ENCODE peak calls at places on chromosome 6, in ten cellular contexts. C, Z, Q, G, B, U, X, S, V and I are unnamed samples. For H3K36me3 and H3K4me1, the result is how much of the 10 kb centered on the place peaks cover.

GRCh38 chr6:28922004-28922840 is 1.6 kb downstream of the TRIM27 start:
- DNase-seq in C (no peak), Z (peak), Q (no peak), G (peak), B (peak), U (no peak), X (no peak), S (no peak), V (no peak), I (no peak)

GRCh38 chr6:33118525-33119123 is 42.8 kb downstream of the HLA-DPB1 start:
- DNase-seq in C (no peak), Z (peak), Q (no peak), G (peak), B (no peak), U (no peak), X (no peak), S (no peak), V (no peak), I (no peak)

GRCh38 chr6:89313006-89313405 is 2.1 kb downstream of the GABRR2 start:
- DNase-seq in C (no peak), Z (peak), Q (no peak), G (no peak), B (no peak), U (no peak), X (no peak), S (no peak), V (no peak), I (no peak)

GRCh38 chr6:111938710-111939109 is 65.5 kb upstream of the FYN start:
- DNase-seq in C (no peak), Z (peak), Q (no peak), G (peak), B (no peak), U (no peak), X (no peak), S (no peak), V (no peak), I (no peak)

GRCh38 chr6:107132330-107132954 is 17.1 kb upstream of the BEND3 start:
- DNase-seq in C (no peak), Z (peak), Q (no peak), G (peak), B (peak), U (peak), X (no peak), S (no peak), V (no peak), I (peak)

GRCh38 chr6:12490904-12491571 is 200.9 kb downstream of the EDN1 start:
- DNase-seq in C (no peak), Z (peak), Q (no peak), G (no peak), B (no peak), U (no peak), X (no peak), S (no peak), V (no peak), I (no peak)

GRCh38 chr6:42030585-42031506 is 19.5 kb upstream of the TAF8 start:
- DNase-seq in C (no peak), Z (peak), Q (peak), G (peak), B (peak), U (no peak), X (peak), S (no peak), V (peak), I (no peak)

GRCh38 chr6:33343953-33344611 is 26.5 kb upstream of the ZBTB22 start:
- DNase-seq in C (no peak), Z (no peak), Q (no peak), G (no peak), B (peak), U (peak), X (no peak), S (peak), V (no peak), I (peak)

GRCh38 chr6:163651910-163652309 is 237.4 kb downstream of the QKI start:
- DNase-seq in C (no peak), Z (peak), Q (no peak), G (no peak), B (no peak), U (no peak), X (no peak), S (no peak), V (no peak), I (no peak)

GRCh38 chr6:107489636-107490567 is at the start of gene SOBP:
- DNase-seq in C (peak), Z (no peak), Q (peak), G (peak), B (peak), U (peak), X (peak), S (peak), V (peak), I (peak)

GRCh38 chr6:96157018-96157565 is 141.3 kb downstream of the FUT9 start:
- DNase-seq in C (no peak), Z (no peak), Q (no peak), G (no peak), B (no peak), U (no peak), X (no peak), S (no peak), V (no peak), I (no peak)

GRCh38 chr6:169885831-169886230 is 134.4 kb downstream of the ERMARD start:
- DNase-seq in C (no peak), Z (no peak), Q (no peak), G (no peak), B (no peak), U (no peak), X (peak), S (no peak), V (no peak), I (no peak)

GRCh38 chr6:169604076-169604475 is 97.8 kb downstream of the WDR27 start:
- DNase-seq in C (no peak), Z (no peak), Q (no peak), G (no peak), B (no peak), U (no peak), X (no peak), S (no peak), V (no peak), I (no peak)

GRCh38 chr6:136579800-136580199 is 29.6 kb upstream of the MAP7 start:
- DNase-seq in C (no peak), Z (no peak), Q (no peak), G (no peak), B (no peak), U (no peak), X (no peak), S (no peak), V (no peak), I (no peak)
- H3K36me3 ChIP-seq in C (half or more), Z (under half), Q (under half), G (under half), B (under half), U (under half), X (under half), S (half or more), V (under half), I (under half)

GRCh38 chr6:70423189-70424133 is 10.2 kb downstream of the FAM135A start:
- DNase-seq in C (no peak), Z (no peak), Q (no peak), G (no peak), B (no peak), U (no peak), X (no peak), S (no peak), V (no peak), I (no peak)
- H3K4me1 ChIP-seq in C (under half), Z (under half), Q (under half), G (under half), B (under half), U (under half), X (under half), S (under half), V (under half), I (under half)

GRCh38 chr6:7901056-7901455 is 9.5 kb downstream of the TXNDC5 start:
- DNase-seq in C (no peak), Z (no peak), Q (no peak), G (no peak), B (no peak), U (no peak), X (no peak), S (no peak), V (no peak), I (no peak)

GRCh38 chr6:7903673-7904072 is 6.9 kb downstream of the TXNDC5 start:
- DNase-seq in C (no peak), Z (no peak), Q (no peak), G (no peak), B (no peak), U (no peak), X (no peak), S (no peak), V (no peak), I (no peak)

GRCh38 chr6:7901780-7902179 is 8.8 kb downstream of the TXNDC5 start:
- DNase-seq in C (no peak), Z (no peak), Q (no peak), G (no peak), B (no peak), U (no peak), X (no peak), S (no peak), V (no peak), I (no peak)

GRCh38 chr6:7902867-7903266 is 7.7 kb downstream of the TXNDC5 start:
- DNase-seq in C (no peak), Z (no peak), Q (no peak), G (no peak), B (no peak), U (no peak), X (no peak), S (no peak), V (no peak), I (no peak)

GRCh38 chr6:7902221-7902620 is 8.4 kb downstream of the TXNDC5 start:
- DNase-seq in C (no peak), Z (no peak), Q (no peak), G (no peak), B (no peak), U (no peak), X (no peak), S (no peak), V (no peak), I (no peak)
- H3K36me3 ChIP-seq in C (half or more), Z (under half), Q (half or more), G (under half), B (under half), U (under half), X (under half), S (half or more), V (under half), I (under half)

DNA sequence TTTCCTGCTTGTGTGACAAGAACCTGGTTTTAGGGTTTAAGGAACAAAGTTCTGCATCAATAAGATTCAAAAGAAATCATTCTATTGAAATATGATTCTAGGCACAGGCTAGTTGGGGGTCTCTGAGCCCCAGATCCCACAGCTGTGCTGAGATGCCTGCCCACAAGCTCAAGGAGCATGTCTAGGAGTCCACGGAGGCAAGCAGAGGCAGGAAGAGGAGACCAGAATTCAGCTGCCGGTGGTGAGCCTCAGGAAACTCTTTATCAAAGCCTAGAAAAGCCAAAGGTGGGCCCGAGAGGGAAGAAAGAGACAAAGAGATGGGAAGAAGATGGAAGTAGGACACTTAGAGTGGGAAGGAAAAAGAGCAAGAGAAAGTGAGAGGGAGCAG is 40.7 kb upstream of the DDR1 start:
- DNase-seq in C (no peak), Z (no peak), Q (no peak), G (no peak), B (no peak), U (no peak), X (no peak), S (no peak), V (no peak), I (no peak)
- H3K4me1 ChIP-seq in C (under half), Z (under half), Q (under half), G (under half), B (under half), U (under half), X (under half), S (under half), V (under half), I (under half)

GRCh38 chr6:487956-488355 is 96.4 kb downstream of the IRF4 start:
- DNase-seq in C (no peak), Z (no peak), Q (no peak), G (no peak), B (no peak), U (peak), X (peak), S (no peak), V (no peak), I (no peak)
- H3K36me3 ChIP-seq in C (half or more), Z (under half), Q (half or more), G (under half), B (under half), U (under half), X (under half), S (under half), V (under half), I (under half)

GRCh38 chr6:108589244-108589730 is 28.6 kb downstream of the FOXO3 start:
- DNase-seq in C (peak), Z (peak), Q (peak), G (peak), B (no peak), U (peak), X (peak), S (no peak), V (peak), I (no peak)

GRCh38 chr6:108591040-108591816 is 30.5 kb downstream of the FOXO3 start:
- DNase-seq in C (no peak), Z (no peak), Q (no peak), G (no peak), B (no peak), U (no peak), X (no peak), S (no peak), V (no peak), I (no peak)

GRCh38 chr6:108587258-108588059 is 26.7 kb downstream of the FOXO3 start:
- DNase-seq in C (no peak), Z (peak), Q (no peak), G (no peak), B (no peak), U (no peak), X (no peak), S (no peak), V (no peak), I (no peak)

GRCh38 chr6:108585921-108586320 is 25.2 kb downstream of the FOXO3 start:
- DNase-seq in C (no peak), Z (no peak), Q (no peak), G (no peak), B (no peak), U (no peak), X (no peak), S (no peak), V (no peak), I (no peak)

DNA sequence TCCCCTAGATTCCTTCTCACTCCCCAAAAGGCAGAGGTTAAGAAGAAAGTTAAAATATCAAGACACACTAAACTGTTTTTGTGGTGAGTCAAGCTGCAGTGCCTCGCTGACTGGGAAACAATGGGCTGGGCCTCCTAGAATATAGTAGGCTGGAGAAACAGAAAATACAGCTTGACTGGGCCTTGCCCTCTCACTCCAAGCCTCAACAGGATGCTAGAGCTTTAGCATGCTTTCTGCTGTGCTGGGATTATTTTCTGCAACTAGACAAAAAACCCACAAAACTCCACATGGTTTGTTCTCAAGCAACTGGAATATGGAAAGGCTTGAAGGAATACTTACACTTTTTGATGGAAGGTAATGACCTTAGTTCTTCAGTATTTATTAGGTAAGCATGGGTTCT is 27.9 kb downstream of the FOXO3 start:
- DNase-seq in C (no peak), Z (peak), Q (no peak), G (no peak), B (no peak), U (peak), X (no peak), S (no peak), V (no peak), I (no peak)
- H3K4me1 ChIP-seq in C (half or more), Z (half or more), Q (half or more), G (under half), B (under half), U (under half), X (half or more), S (under half), V (under half), I (under half)

GRCh38 chr6:18221288-18221615 is 43.1 kb downstream of the DEK start:
- DNase-seq in C (no peak), Z (no peak), Q (no peak), G (no peak), B (no peak), U (no peak), X (no peak), S (no peak), V (no peak), I (no peak)
- H3K36me3 ChIP-seq in C (half or more), Z (under half), Q (half or more), G (under half), B (under half), U (under half), X (under half), S (under half), V (under half), I (under half)

GRCh38 chr6:119343167-119343566 is 6.4 kb downstream of the MAN1A1 start:
- DNase-seq in C (no peak), Z (no peak), Q (no peak), G (no peak), B (no peak), U (no peak), X (no peak), S (no peak), V (no peak), I (no peak)
- H3K4me1 ChIP-seq in C (half or more), Z (under half), Q (under half), G (under half), B (under half), U (under half), X (half or more), S (under half), V (under half), I (under half)